ENCODE peak calls at places on chromosomes 13 and 19, in five cellular contexts. Z, L, D, W and X are unnamed samples. For H3K4me1, the result is how much of the 10 kb centered on the place peaks cover.

GRCh38 chr13:113455384-113455783 is 2.1 kb upstream of the ADPRHL1 start:
- DNase-seq in W (no peak), D (no peak), Z (no peak), L (no peak), X (no peak)

GRCh38 chr13:77740931-77741586 is 43.6 kb downstream of the SLAIN1 start:
- DNase-seq in Z (no peak), L (no peak), D (no peak), W (no peak), X (no peak)

GRCh38 chr13:80530902-80531301 is 190.0 kb upstream of the SPRY2 start:
- DNase-seq in L (no peak), W (no peak), Z (no peak), D (no peak), X (no peak)

GRCh38 chr13:41766439-41766838 is 194.5 kb downstream of the VWA8 start:
- DNase-seq in D (no peak), W (no peak), L (no peak), Z (no peak), X (no peak)

GRCh38 chr13:98269386-98269785 is 92.3 kb upstream of the RNF113B start:
- DNase-seq in L (no peak), W (no peak), D (no peak), Z (no peak), X (no peak)

GRCh38 chr19:3007975-3008374 is 21.1 kb downstream of the TLE2 start:
- DNase-seq in D (no peak), Z (no peak), L (no peak), W (no peak), X (no peak)

GRCh38 chr19:18419699-18420460 is 682 bp downstream of the SSBP4 start:
- DNase-seq in W (no peak), L (no peak), Z (peak), D (no peak), X (no peak)

GRCh38 chr13:113179374-113180230 is 21.2 kb downstream of the PROZ start:
- DNase-seq in Z (no peak), L (no peak), W (peak), D (no peak), X (no peak)

GRCh38 chr13:114071991-114072390 is 60.4 kb downstream of the RASA3 start:
- DNase-seq in L (peak), W (no peak), Z (peak), D (no peak), X (no peak)

GRCh38 chr13:110012102-110012739 is 225.8 kb upstream of the IRS2 start:
- DNase-seq in W (peak), L (peak), Z (no peak), D (no peak), X (no peak)

GRCh38 chr19:42653841-42654240 is 59.1 kb upstream of the CEACAM8 start:
- DNase-seq in D (no peak), W (no peak), Z (no peak), L (no peak), X (no peak)

GRCh38 chr13:85137516-85137915 is 661.7 kb downstream of the SLITRK6 start:
- DNase-seq in L (no peak), W (no peak), Z (no peak), D (no peak), X (no peak)

GRCh38 chr13:104414181-104414580 is 1348.0 kb upstream of the SLC10A2 start:
- DNase-seq in D (no peak), Z (no peak), L (no peak), W (no peak), X (no peak)
- H3K4me1 ChIP-seq in D (under half), Z (under half), L (under half), W (under half), X (under half)

GRCh38 chr13:102182170-102182569 is 219.7 kb downstream of the FGF14 start:
- DNase-seq in W (no peak), L (no peak), Z (no peak), D (no peak), X (no peak)
- TF ChIP-seq POLR2A in W (no peak), L (no peak), Z (no peak), D (no peak), X (no peak)

GRCh38 chr19:34191355-34191962 is 19.2 kb downstream of the LSM14A start:
- DNase-seq in Z (no peak), D (no peak), W (no peak), L (no peak), X (no peak)
- H3K4me1 ChIP-seq in Z (under half), D (under half), W (under half), L (under half), X (half or more)

GRCh38 chr19:46821512-46822359 is 28.9 kb downstream of the AP2S1 start:
- DNase-seq in L (no peak), D (no peak), Z (no peak), W (no peak), X (no peak)
- TF ChIP-seq POLR2A in L (no peak), D (no peak), Z (no peak), W (no peak), X (no peak)

DNA sequence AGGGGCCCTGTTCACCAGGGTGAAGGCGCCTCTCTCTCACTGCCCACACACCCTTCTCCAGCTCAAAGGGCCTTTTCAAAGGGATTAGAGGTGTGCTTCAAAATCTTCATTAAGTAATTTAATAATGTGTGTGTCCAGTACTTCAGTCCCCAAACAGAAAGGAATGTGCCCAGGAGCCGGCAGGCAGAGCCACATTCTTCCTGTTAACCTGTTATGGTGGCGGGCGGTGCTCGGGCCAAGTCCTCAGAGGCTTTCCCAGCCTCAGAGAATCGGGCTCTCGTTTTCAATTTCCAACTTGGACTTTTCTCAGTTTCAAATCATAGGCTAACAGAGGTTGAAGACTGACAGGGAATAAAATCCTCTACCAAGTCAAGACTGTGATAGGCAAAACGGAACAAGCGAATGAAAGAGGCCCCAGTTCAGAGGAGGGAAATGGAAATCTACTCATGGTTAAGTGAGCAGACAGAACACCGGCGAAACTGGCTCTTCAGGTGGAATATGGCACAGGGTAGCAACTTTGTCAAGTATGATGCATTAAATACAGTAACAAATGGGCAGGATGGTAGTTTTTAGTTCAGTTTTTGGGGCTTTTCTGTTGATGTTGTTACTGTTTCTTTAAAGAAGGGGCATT is 68.6 kb downstream of the FOXO1 start:
- DNase-seq in W (no peak), Z (no peak), L (no peak), D (peak), X (peak)
- H3K4me1 ChIP-seq in W (under half), Z (under half), L (under half), D (half or more), X (half or more)